ENCODE peak calls at places on chromosomes 5 and 9, in nine cellular contexts. J, Y, N, K, H, U, T, W and X are unnamed samples.

GRCh38 chr9:87338075-87338989 is 159.3 kb upstream of the DAPK1 start:
- DNase-seq in T (no peak), K (no peak), Y (no peak), H (no peak), W (no peak), U (no peak), N (no peak), J (no peak), X (no peak)

GRCh38 chr5:157283434-157283833 is 17.5 kb downstream of the CYFIP2 start:
- DNase-seq in Y (no peak), H (peak; percentile 40), K (no peak), W (no peak), J (no peak), N (no peak), T (no peak), U (no peak), X (no peak)

GRCh38 chr5:31347558-31347905 is 154.0 kb downstream of the CDH6 start:
- DNase-seq in H (no peak), W (no peak), N (no peak), J (no peak), Y (no peak), U (no peak), T (no peak), K (no peak), X (no peak)

GRCh38 chr9:114503009-114503408 is 2.3 kb downstream of the WHRN start:
- DNase-seq in Y (peak; percentile 58), T (no peak), W (no peak), U (no peak), N (no peak), J (no peak), K (no peak), H (no peak), X (no peak)

GRCh38 chr5:171453056-171453725 is 33.7 kb downstream of the FGF18 start:
- DNase-seq in T (no peak), H (no peak), U (no peak), W (no peak), Y (no peak), K (no peak), J (no peak), N (no peak), X (no peak)

GRCh38 chr9:125763373-125763772 is 16.2 kb downstream of the PBX3 start:
- DNase-seq in K (no peak), Y (no peak), U (no peak), J (no peak), H (no peak), T (no peak), W (peak; percentile 71), N (peak; percentile 9), X (no peak)

GRCh38 chr5:154474267-154474956 is 3.6 kb downstream of the HAND1 start:
- DNase-seq in T (no peak), W (no peak), J (no peak), U (no peak), N (no peak), Y (no peak), K (no peak), H (no peak), X (no peak)

GRCh38 chr9:130785940-130786500 is 49.0 kb upstream of the ABL1 start:
- DNase-seq in N (no peak), K (no peak), W (no peak), Y (no peak), J (no peak), T (no peak), H (no peak), U (no peak), X (no peak)

GRCh38 chr9:93958875-93959682 is 3.9 kb upstream of the BARX1 start:
- DNase-seq in J (no peak), U (no peak), T (no peak), K (no peak), H (no peak), Y (no peak), W (peak; percentile 18), N (no peak), X (no peak)

GRCh38 chr5:5207832-5208231 is 67.7 kb downstream of the ADAMTS16 start:
- DNase-seq in K (no peak), J (no peak), N (no peak), U (no peak), H (no peak), W (no peak), T (no peak), Y (no peak), X (no peak)